ENCODE peak calls at places on chromosome 17, in four cellular contexts. P is mammary epithelial cell, D is RPMI8226, I is upper lobe of left lung. E is an unnamed sample.

GRCh38 chr17:56305017-56305416 is 151.7 kb downstream of the ANKFN1 start:
- DNase-seq in P (no peak), D (no peak), I (no peak), E (no peak)

GRCh38 chr17:74917430-74917829 is 5.6 kb downstream of the USH1G start:
- DNase-seq in P (no peak), D (no peak), I (no peak), E (no peak)

GRCh38 chr17:59254742-59255141 is 34.4 kb downstream of the GDPD1 start:
- DNase-seq in P (no peak), D (no peak), I (no peak), E (no peak)

GRCh38 chr17:50304781-50305404 is 30.6 kb downstream of the TMEM92 start:
- DNase-seq in P (no peak), D (no peak), I (no peak), E (no peak)

GRCh38 chr17:37360632-37361031 is 15.2 kb upstream of the C17orf78 start:
- DNase-seq in P (peak), D (no peak), I (no peak), E (no peak)

GRCh38 chr17:77098884-77099545 is 41.8 kb upstream of the SEC14L1 start:
- DNase-seq in P (peak), D (no peak), I (peak), E (peak)

GRCh38 chr17:30831257-30831656 is 509 bp upstream of the ATAD5 start:
- DNase-seq in P (no peak), D (peak), I (no peak), E (no peak)

GRCh38 chr17:6755731-6756184 is at the start of gene XAF1:
- DNase-seq in P (no peak), D (peak), I (peak), E (no peak)

GRCh38 chr17:8841844-8842243 is 25.6 kb downstream of the PIK3R6 start:
- DNase-seq in P (no peak), D (no peak), I (no peak), E (no peak)

GRCh38 chr17:10621397-10621796 is 35.7 kb downstream of the MYH3 start:
- DNase-seq in P (no peak), D (no peak), I (no peak), E (no peak)

GRCh38 chr17:78735832-78736525 is 46.1 kb downstream of the CYTH1 start:
- DNase-seq in P (peak), D (peak), I (peak), E (no peak)

GRCh38 chr17:65359016-65359415 is 202.4 kb downstream of the AXIN2 start:
- DNase-seq in P (peak), D (no peak), I (no peak), E (no peak)

GRCh38 chr17:31687505-31688126 is 171.4 kb downstream of the COPRS start:
- DNase-seq in P (no peak), D (no peak), I (no peak), E (no peak)

GRCh38 chr17:45123930-45124796 is 8.2 kb downstream of the PLCD3 start:
- DNase-seq in P (peak), D (peak), I (peak), E (no peak)

GRCh38 chr17:7841309-7841621 is 7.2 kb downstream of the KDM6B start:
- DNase-seq in P (no peak), D (no peak), I (no peak), E (no peak)

GRCh38 chr17:64964796-64965195 is 45.5 kb upstream of the LRRC37A3 start:
- DNase-seq in P (no peak), D (no peak), I (no peak), E (no peak)

GRCh38 chr17:55540414-55541091 is 29.3 kb upstream of the SMIM36 start:
- DNase-seq in P (peak), D (no peak), I (no peak), E (no peak)

GRCh38 chr17:77460514-77461046 is 319.8 kb downstream of the SEC14L1 start:
- DNase-seq in P (no peak), D (no peak), I (no peak), E (no peak)

GRCh38 chr17:142102-142661 is 4.8 kb downstream of the SCGB1C2 start:
- DNase-seq in P (peak), D (no peak), I (peak), E (no peak)

GRCh38 chr17:40542562-40543411 is 22.5 kb downstream of the CCR7 start:
- DNase-seq in P (peak), D (peak), I (peak), E (no peak)

GRCh38 chr17:15388356-15389046 is 47.1 kb upstream of the TEKT3 start:
- DNase-seq in P (no peak), D (no peak), I (no peak), E (no peak)

GRCh38 chr17:61474934-61475333 is 22.7 kb downstream of the TBX4 start:
- DNase-seq in P (no peak), D (no peak), I (no peak), E (no peak)

GRCh38 chr17:34588266-34588665 is 8.9 kb downstream of the TMEM132E start:
- DNase-seq in P (no peak), D (no peak), I (no peak), E (no peak)

GRCh38 chr17:32015245-32016013 is 8.2 kb downstream of the LRRC37B start:
- DNase-seq in P (no peak), D (no peak), I (no peak), E (no peak)

GRCh38 chr17:68399638-68400403 is 57.5 kb downstream of the WIPI1 start:
- DNase-seq in P (peak), D (peak), I (no peak), E (no peak)

GRCh38 chr17:37060094-37060493 is 111.3 kb downstream of the AATF start:
- DNase-seq in P (no peak), D (no peak), I (no peak), E (no peak)

GRCh38 chr17:43377056-43377810 is 21.6 kb upstream of the ARL4D start:
- DNase-seq in P (no peak), D (no peak), I (peak), E (no peak)

GRCh38 chr17:40069751-40070643 is 7.2 kb downstream of the THRA start:
- DNase-seq in P (peak), D (peak), I (peak), E (no peak)

GRCh38 chr17:79960788-79961522 is 74.7 kb downstream of the TBC1D16 start:
- DNase-seq in P (peak), D (peak), I (no peak), E (no peak)

GRCh38 chr17:74736423-74737298 is at the start of gene RAB37:
- DNase-seq in P (no peak), D (peak), I (peak), E (no peak)

GRCh38 chr17:54971147-54971546 is 2.6 kb downstream of the STXBP4 start:
- DNase-seq in P (no peak), D (no peak), I (no peak), E (no peak)

GRCh38 chr17:1073241-1073962 is 76.5 kb downstream of the TIMM22 start:
- DNase-seq in P (no peak), D (no peak), I (no peak), E (no peak)

E was measured in occipital lobe.